ENCODE peak calls at places on chromosome 9, in seven cellular contexts. R is lung; L is GDM1; Z is stimulated activated CD4-positive, alpha-beta T cell treated with anti-CD3 and anti-CD28 coated beads, Interleukin-1b, Interleukin-23, amount 100 ng/mL, for 24 hours; U is HFFc6; K is WTC11; S is anterior cingulate cortex. C is an unnamed sample.

GRCh38 chr9:18459958-18460584 is 13.9 kb upstream of the ADAMTSL1 start:
- DNase-seq in R (no peak), L (no peak), Z (no peak), U (peak), K (no peak), S (no peak), C (no peak)

GRCh38 chr9:4211022-4211421 is 88.8 kb downstream of the GLIS3 start:
- DNase-seq in R (no peak), L (no peak), Z (no peak), U (no peak), K (no peak), S (no peak), C (no peak)

GRCh38 chr9:93265972-93266371 is 82.0 kb downstream of the WNK2 start:
- DNase-seq in R (no peak), L (no peak), Z (no peak), U (no peak), K (no peak), S (no peak), C (no peak)

GRCh38 chr9:26955222-26955903 is 849 bp upstream of the IFT74 start:
- DNase-seq in R (no peak), L (peak), Z (no peak), U (no peak), K (no peak), S (peak), C (no peak)

GRCh38 chr9:100581081-100581480 is 3.2 kb downstream of the CAVIN4 start:
- DNase-seq in R (no peak), L (no peak), Z (no peak), U (no peak), K (no peak), S (no peak), C (no peak)

GRCh38 chr9:86943223-86943870 is 4.0 kb downstream of the GAS1 start:
- DNase-seq in R (peak), L (no peak), Z (no peak), U (no peak), K (no peak), S (no peak), C (no peak)

GRCh38 chr9:27094640-27095039 is 14.4 kb upstream of the TEK start:
- DNase-seq in R (no peak), L (no peak), Z (no peak), U (peak), K (no peak), S (no peak), C (no peak)

GRCh38 chr9:90898229-90898628 is 96.6 kb downstream of the SYK start:
- DNase-seq in R (no peak), L (no peak), Z (no peak), U (peak), K (no peak), S (no peak), C (no peak)

GRCh38 chr9:128435611-128436010 is 15.0 kb downstream of the CERCAM start:
- DNase-seq in R (no peak), L (no peak), Z (no peak), U (no peak), K (no peak), S (no peak), C (no peak)

GRCh38 chr9:129853614-129854013 is 18.4 kb downstream of the USP20 start:
- DNase-seq in R (no peak), L (no peak), Z (no peak), U (no peak), K (no peak), S (no peak), C (no peak)

GRCh38 chr9:116181853-116182610 is 28.4 kb downstream of the PAPPA start:
- DNase-seq in R (no peak), L (no peak), Z (no peak), U (peak), K (no peak), S (no peak), C (no peak)

GRCh38 chr9:70438341-70438924 is 24.0 kb upstream of the KLF9 start:
- DNase-seq in R (peak), L (peak), Z (no peak), U (peak), K (no peak), S (no peak), C (no peak)

GRCh38 chr9:136160321-136160938 is 41.8 kb upstream of the TMEM250 start:
- DNase-seq in R (no peak), L (no peak), Z (no peak), U (no peak), K (peak), S (no peak), C (no peak)

GRCh38 chr9:35962126-35962906 is 4.4 kb upstream of the OR2S2 start:
- DNase-seq in R (no peak), L (no peak), Z (no peak), U (peak), K (peak), S (no peak), C (peak)

GRCh38 chr9:127128341-127129072 is 6.1 kb upstream of the ANGPTL2 start:
- DNase-seq in R (no peak), L (no peak), Z (no peak), U (no peak), K (no peak), S (peak), C (no peak)

GRCh38 chr9:95004452-95005275 is 278.2 kb downstream of the AOPEP start:
- DNase-seq in R (no peak), L (no peak), Z (no peak), U (no peak), K (peak), S (no peak), C (peak)

GRCh38 chr9:133767625-133768024 is 29.5 kb upstream of the SARDH start:
- DNase-seq in R (no peak), L (no peak), Z (no peak), U (no peak), K (no peak), S (no peak), C (no peak)

GRCh38 chr9:132499251-132499650 is 83.2 kb upstream of the BARHL1 start:
- DNase-seq in R (no peak), L (no peak), Z (no peak), U (no peak), K (no peak), S (no peak), C (no peak)

GRCh38 chr9:81680506-81680905 is 8.8 kb downstream of the TLE1 start:
- DNase-seq in R (no peak), L (no peak), Z (no peak), U (no peak), K (no peak), S (no peak), C (no peak)

GRCh38 chr9:113479150-113479761 is 15.7 kb downstream of the RGS3 start:
- DNase-seq in R (no peak), L (no peak), Z (no peak), U (no peak), K (no peak), S (no peak), C (no peak)

GRCh38 chr9:134225186-134225585 is 60.8 kb upstream of the RNU6ATAC start:
- DNase-seq in R (no peak), L (no peak), Z (no peak), U (no peak), K (no peak), S (no peak), C (no peak)

GRCh38 chr9:126847051-126847450 is 13.4 kb upstream of the ZBTB34 start:
- DNase-seq in R (no peak), L (no peak), Z (no peak), U (no peak), K (no peak), S (no peak), C (no peak)

GRCh38 chr9:127360829-127361228 is 36.1 kb upstream of the SLC2A8 start:
- DNase-seq in R (no peak), L (no peak), Z (no peak), U (no peak), K (peak), S (no peak), C (no peak)

GRCh38 chr9:113299800-113300292 is 3.3 kb downstream of the RNF183 start:
- DNase-seq in R (peak), L (peak), Z (no peak), U (no peak), K (no peak), S (no peak), C (no peak)

GRCh38 chr9:125425901-125426515 is 164.4 kb downstream of the GAPVD1 start:
- DNase-seq in R (no peak), L (no peak), Z (no peak), U (no peak), K (no peak), S (no peak), C (no peak)

GRCh38 chr9:36258989-36259315 is 704 bp upstream of the GNE start:
- DNase-seq in R (no peak), L (no peak), Z (no peak), U (no peak), K (no peak), S (no peak), C (no peak)

GRCh38 chr9:36877239-36877638 is 156.8 kb downstream of the PAX5 start:
- DNase-seq in R (no peak), L (no peak), Z (no peak), U (no peak), K (no peak), S (no peak), C (no peak)

C was measured in cerebellum.